ENCODE peak calls at places on chromosomes 12 and 14, in six cellular contexts. One of them, this sample, is unnamed.

GRCh38 chr12:45637706-45638105 is 91.8 kb upstream of the ARID2 start:
- DNase-seq in mesendoderm: no peak
- DNase-seq in H9: no peak
- DNase-seq in mesenchymal stem cell: peak; percentile 53
- DNase-seq in neuronal stem cell: no peak
- DNase-seq in H1: no peak
- DNase-seq in this sample: peak; percentile 93

GRCh38 chr12:38141861-38142260 is 174.7 kb upstream of the ALG10B start:
- DNase-seq in mesendoderm: no peak
- DNase-seq in H9: no peak
- DNase-seq in mesenchymal stem cell: no peak
- DNase-seq in neuronal stem cell: no peak
- DNase-seq in H1: no peak
- DNase-seq in this sample: no peak

GRCh38 chr12:114425031-114425626 is 19.2 kb upstream of the TBX5 start:
- DNase-seq in mesendoderm: no peak
- DNase-seq in H9: no peak
- DNase-seq in mesenchymal stem cell: no peak
- DNase-seq in neuronal stem cell: no peak
- DNase-seq in H1: no peak
- DNase-seq in this sample: peak; percentile 83

GRCh38 chr12:21984375-21984774 is 43.1 kb upstream of the ABCC9 start:
- DNase-seq in mesendoderm: no peak
- DNase-seq in H9: no peak
- DNase-seq in mesenchymal stem cell: no peak
- DNase-seq in neuronal stem cell: no peak
- DNase-seq in H1: no peak
- DNase-seq in this sample: no peak

GRCh38 chr14:88323520-88324199 is 591 bp upstream of the KCNK10 start:
- DNase-seq in mesendoderm: peak; percentile 52
- DNase-seq in H9: peak; percentile 64
- DNase-seq in mesenchymal stem cell: peak; percentile 1
- DNase-seq in neuronal stem cell: no peak
- DNase-seq in H1: no peak
- DNase-seq in this sample: peak; percentile 1

GRCh38 chr14:26888592-26888991 is 290.8 kb upstream of the NOVA1 start:
- DNase-seq in mesendoderm: no peak
- DNase-seq in H9: no peak
- DNase-seq in mesenchymal stem cell: no peak
- DNase-seq in neuronal stem cell: no peak
- DNase-seq in H1: no peak
- DNase-seq in this sample: no peak

GRCh38 chr12:117134059-117134458 is 34.8 kb upstream of the TESC start:
- DNase-seq in mesendoderm: no peak
- DNase-seq in H9: no peak
- DNase-seq in mesenchymal stem cell: no peak
- DNase-seq in neuronal stem cell: no peak
- DNase-seq in H1: no peak
- DNase-seq in this sample: no peak

GRCh38 chr12:14307004-14307403 is 58.5 kb upstream of the ATF7IP start:
- DNase-seq in mesendoderm: no peak
- DNase-seq in H9: no peak
- DNase-seq in mesenchymal stem cell: no peak
- DNase-seq in neuronal stem cell: no peak
- DNase-seq in H1: no peak
- DNase-seq in this sample: no peak

GRCh38 chr14:60647081-60647836 is 2.0 kb downstream of the SIX1 start:
- DNase-seq in mesendoderm: peak; percentile 77
- DNase-seq in H9: peak; percentile 66
- DNase-seq in mesenchymal stem cell: peak; percentile 48
- DNase-seq in neuronal stem cell: peak; percentile 54
- DNase-seq in H1: no peak
- DNase-seq in this sample: peak; percentile 69

GRCh38 chr12:12922978-12923377 is 29.0 kb downstream of the GPRC5D start:
- DNase-seq in mesendoderm: no peak
- DNase-seq in H9: no peak
- DNase-seq in mesenchymal stem cell: no peak
- DNase-seq in neuronal stem cell: no peak
- DNase-seq in H1: no peak
- DNase-seq in this sample: no peak

GRCh38 chr14:99647407-99647806 is 2.5 kb downstream of the HHIPL1 start:
- DNase-seq in mesendoderm: peak; percentile 40
- DNase-seq in H9: no peak
- DNase-seq in mesenchymal stem cell: peak; percentile 54
- DNase-seq in neuronal stem cell: no peak
- DNase-seq in H1: no peak
- DNase-seq in this sample: peak; percentile 26

GRCh38 chr12:130137141-130138018 is 24.9 kb upstream of the FZD10 start:
- DNase-seq in mesendoderm: no peak
- DNase-seq in H9: peak; percentile 68
- DNase-seq in mesenchymal stem cell: no peak
- DNase-seq in neuronal stem cell: no peak
- DNase-seq in H1: peak; percentile 44
- DNase-seq in this sample: no peak

GRCh38 chr12:2084553-2085296 is 31.9 kb downstream of the CACNA1C start:
- DNase-seq in mesendoderm: no peak
- DNase-seq in H9: no peak
- DNase-seq in mesenchymal stem cell: peak; percentile 32
- DNase-seq in neuronal stem cell: no peak
- DNase-seq in H1: no peak
- DNase-seq in this sample: peak; percentile 89

GRCh38 chr12:10974965-10975364 is 11.7 kb downstream of the TAS2R50 start:
- DNase-seq in mesendoderm: no peak
- DNase-seq in H9: no peak
- DNase-seq in mesenchymal stem cell: no peak
- DNase-seq in neuronal stem cell: no peak
- DNase-seq in H1: no peak
- DNase-seq in this sample: no peak

GRCh38 chr14:50399251-50400032 is 2.8 kb upstream of the CDKL1 start:
- DNase-seq in mesendoderm: no peak
- DNase-seq in H9: no peak
- DNase-seq in mesenchymal stem cell: peak; percentile 54
- DNase-seq in neuronal stem cell: no peak
- DNase-seq in H1: no peak
- DNase-seq in this sample: peak; percentile 39

GRCh38 chr12:60162988-60163720 is 567.3 kb downstream of the SLC16A7 start:
- DNase-seq in mesendoderm: no peak
- DNase-seq in H9: peak; percentile 30
- DNase-seq in mesenchymal stem cell: no peak
- DNase-seq in neuronal stem cell: no peak
- DNase-seq in H1: no peak
- DNase-seq in this sample: no peak

GRCh38 chr14:35332517-35333346 is 40.5 kb downstream of the PSMA6 start:
- DNase-seq in mesendoderm: no peak
- DNase-seq in H9: no peak
- DNase-seq in mesenchymal stem cell: peak; percentile 24
- DNase-seq in neuronal stem cell: no peak
- DNase-seq in H1: no peak
- DNase-seq in this sample: no peak

GRCh38 chr12:126926023-126926600 is 1340.9 kb upstream of the TMEM132C start:
- DNase-seq in mesendoderm: peak; percentile 26
- DNase-seq in H9: no peak
- DNase-seq in mesenchymal stem cell: no peak
- DNase-seq in neuronal stem cell: no peak
- DNase-seq in H1: no peak
- DNase-seq in this sample: no peak

GRCh38 chr14:43540948-43541347 is 966.1 kb downstream of the FSCB start:
- DNase-seq in mesendoderm: peak; percentile 75
- DNase-seq in H9: peak; percentile 89
- DNase-seq in mesenchymal stem cell: peak; percentile 1
- DNase-seq in neuronal stem cell: no peak
- DNase-seq in H1: peak; percentile 34
- DNase-seq in this sample: no peak

GRCh38 chr14:74551431-74551830 is 57.9 kb downstream of the ISCA2 start:
- DNase-seq in mesendoderm: no peak
- DNase-seq in H9: no peak
- DNase-seq in mesenchymal stem cell: no peak
- DNase-seq in neuronal stem cell: no peak
- DNase-seq in H1: no peak
- DNase-seq in this sample: no peak

GRCh38 chr12:64253356-64253755 is 31.3 kb upstream of the KICS2 start:
- DNase-seq in mesendoderm: no peak
- DNase-seq in H9: no peak
- DNase-seq in mesenchymal stem cell: no peak
- DNase-seq in neuronal stem cell: no peak
- DNase-seq in H1: no peak
- DNase-seq in this sample: no peak

GRCh38 chr12:25904442-25904841 is 54.0 kb upstream of the RASSF8 start:
- DNase-seq in mesendoderm: no peak
- DNase-seq in H9: no peak
- DNase-seq in mesenchymal stem cell: peak; percentile 18
- DNase-seq in neuronal stem cell: no peak
- DNase-seq in H1: no peak
- DNase-seq in this sample: peak; percentile 39

GRCh38 chr12:19095869-19096480 is 33.6 kb upstream of the PLEKHA5 start:
- DNase-seq in mesendoderm: no peak
- DNase-seq in H9: no peak
- DNase-seq in mesenchymal stem cell: peak; percentile 16
- DNase-seq in neuronal stem cell: no peak
- DNase-seq in H1: no peak
- DNase-seq in this sample: peak; percentile 17

GRCh38 chr12:105936496-105936895 is 202.3 kb downstream of the NUAK1 start:
- DNase-seq in mesendoderm: no peak
- DNase-seq in H9: no peak
- DNase-seq in mesenchymal stem cell: no peak
- DNase-seq in neuronal stem cell: no peak
- DNase-seq in H1: no peak
- DNase-seq in this sample: no peak

GRCh38 chr12:100234591-100235304 is 32.1 kb downstream of the DEPDC4 start:
- DNase-seq in mesendoderm: peak; percentile 41
- DNase-seq in H9: no peak
- DNase-seq in mesenchymal stem cell: peak; percentile 89
- DNase-seq in neuronal stem cell: no peak
- DNase-seq in H1: no peak
- DNase-seq in this sample: peak; percentile 86

GRCh38 chr12:55720894-55721444 is 776 bp downstream of the RDH5 start:
- DNase-seq in mesendoderm: no peak
- DNase-seq in H9: peak; percentile 84
- DNase-seq in mesenchymal stem cell: peak; percentile 75
- DNase-seq in neuronal stem cell: no peak
- DNase-seq in H1: no peak
- DNase-seq in this sample: peak; percentile 91

GRCh38 chr14:104596451-104596918 is 8.1 kb downstream of the TMEM179 start:
- DNase-seq in mesendoderm: no peak
- DNase-seq in H9: no peak
- DNase-seq in mesenchymal stem cell: no peak
- DNase-seq in neuronal stem cell: no peak
- DNase-seq in H1: no peak
- DNase-seq in this sample: no peak

GRCh38 chr12:62738611-62739010 is 196.3 kb downstream of the PPM1H start:
- DNase-seq in mesendoderm: peak; percentile 69
- DNase-seq in H9: no peak
- DNase-seq in mesenchymal stem cell: no peak
- DNase-seq in neuronal stem cell: no peak
- DNase-seq in H1: no peak
- DNase-seq in this sample: no peak

GRCh38 chr12:115519359-115519758 is 758.1 kb downstream of the MED13L start:
- DNase-seq in mesendoderm: no peak
- DNase-seq in H9: no peak
- DNase-seq in mesenchymal stem cell: no peak
- DNase-seq in neuronal stem cell: no peak
- DNase-seq in H1: no peak
- DNase-seq in this sample: no peak

GRCh38 chr12:82862069-82862841 is 175.5 kb downstream of the TMTC2 start:
- DNase-seq in mesendoderm: no peak
- DNase-seq in H9: no peak
- DNase-seq in mesenchymal stem cell: peak; percentile 5
- DNase-seq in neuronal stem cell: no peak
- DNase-seq in H1: no peak
- DNase-seq in this sample: peak; percentile 2

GRCh38 chr12:31321565-31322228 is 4.3 kb downstream of the SINHCAF start:
- DNase-seq in mesendoderm: no peak
- DNase-seq in H9: no peak
- DNase-seq in mesenchymal stem cell: peak; percentile 70
- DNase-seq in neuronal stem cell: no peak
- DNase-seq in H1: no peak
- DNase-seq in this sample: peak; percentile 62
- H3K4ac ChIP-seq in mesendoderm: no peak overlapping the region
- H3K4ac ChIP-seq in H9: no peak overlapping the region
- H3K4ac ChIP-seq in mesenchymal stem cell: no peak overlapping the region
- H3K4ac ChIP-seq in neuronal stem cell: no peak overlapping the region
- H3K4ac ChIP-seq in H1: no peak overlapping the region
- H3K4ac ChIP-seq in this sample: no peak overlapping the region

GRCh38 chr12:103687262-103687661 is 100.2 kb downstream of the STAB2 start:
- DNase-seq in mesendoderm: no peak
- DNase-seq in H9: no peak
- DNase-seq in mesenchymal stem cell: no peak
- DNase-seq in neuronal stem cell: no peak
- DNase-seq in H1: no peak
- DNase-seq in this sample: no peak

DNA sequence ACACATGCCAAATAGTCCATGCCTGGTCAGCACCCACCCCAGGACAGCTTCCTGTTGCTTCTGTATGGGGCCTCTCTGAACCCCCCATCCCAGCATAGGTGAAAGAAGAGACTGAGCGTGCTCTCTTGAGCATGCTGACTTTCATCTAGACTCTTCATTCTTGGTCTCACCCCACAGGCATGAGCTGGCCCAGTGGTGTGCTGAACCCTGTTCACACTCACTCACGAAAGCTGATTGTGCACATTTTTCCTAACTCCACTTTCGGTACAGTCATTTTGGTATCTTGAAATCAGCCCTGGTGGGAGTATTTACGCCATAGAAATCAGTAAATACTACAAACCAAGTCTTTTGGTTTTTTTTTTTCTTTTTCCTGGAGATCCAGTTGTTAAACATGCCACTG is 101.6 kb downstream of the STAB2 start:
- DNase-seq in mesendoderm: no peak
- DNase-seq in H9: no peak
- DNase-seq in mesenchymal stem cell: no peak
- DNase-seq in neuronal stem cell: no peak
- DNase-seq in H1: no peak
- DNase-seq in this sample: no peak
- H3K4ac ChIP-seq in mesendoderm: no peak overlapping the region
- H3K4ac ChIP-seq in H9: no peak overlapping the region
- H3K4ac ChIP-seq in mesenchymal stem cell: no peak overlapping the region
- H3K4ac ChIP-seq in neuronal stem cell: no peak overlapping the region
- H3K4ac ChIP-seq in H1: no peak overlapping the region
- H3K4ac ChIP-seq in this sample: no peak overlapping the region

GRCh38 chr12:50926415-50926814 is 25.9 kb upstream of the HIGD1C start:
- DNase-seq in mesendoderm: no peak
- DNase-seq in H9: no peak
- DNase-seq in mesenchymal stem cell: no peak
- DNase-seq in neuronal stem cell: no peak
- DNase-seq in H1: no peak
- DNase-seq in this sample: no peak
- H3K4ac ChIP-seq in mesendoderm: no peak overlapping the region
- H3K4ac ChIP-seq in H9: no peak overlapping the region
- H3K4ac ChIP-seq in mesenchymal stem cell: peak overlapping the region; percentile 61
- H3K4ac ChIP-seq in neuronal stem cell: no peak overlapping the region
- H3K4ac ChIP-seq in H1: no peak overlapping the region
- H3K4ac ChIP-seq in this sample: no peak overlapping the region

DNA sequence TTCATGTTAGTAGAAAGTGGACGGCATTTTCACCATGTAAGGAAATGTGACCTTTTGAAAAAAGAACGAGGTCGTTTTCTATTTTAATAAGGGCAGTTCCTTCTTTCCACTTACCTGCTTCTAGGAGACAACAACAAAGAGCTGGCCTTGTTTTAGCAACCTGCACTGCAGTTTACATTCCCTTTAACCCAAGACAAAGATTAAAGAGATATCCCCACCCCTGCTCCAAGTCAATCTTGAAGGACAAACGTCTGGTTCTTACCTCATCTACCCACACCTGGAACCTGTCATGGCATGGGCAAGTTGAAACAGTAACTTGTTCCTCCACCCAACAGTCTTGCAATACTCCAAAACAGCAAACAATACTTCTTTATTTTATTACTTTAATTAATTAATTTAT is 32.7 kb downstream of the ZCCHC8 start:
- DNase-seq in mesendoderm: peak; percentile 32
- DNase-seq in H9: no peak
- DNase-seq in mesenchymal stem cell: no peak
- DNase-seq in neuronal stem cell: no peak
- DNase-seq in H1: no peak
- DNase-seq in this sample: no peak
- H3K4ac ChIP-seq in mesendoderm: no peak overlapping the region
- H3K4ac ChIP-seq in H9: no peak overlapping the region
- H3K4ac ChIP-seq in mesenchymal stem cell: no peak overlapping the region
- H3K4ac ChIP-seq in neuronal stem cell: no peak overlapping the region
- H3K4ac ChIP-seq in H1: no peak overlapping the region
- H3K4ac ChIP-seq in this sample: no peak overlapping the region